ENCODE peak calls at places on chromosomes 13 and 19, in four cellular contexts. S, L, W and E are unnamed samples.

GRCh38 chr13:40316301-40316700 is 350.1 kb downstream of the FOXO1 start:
- DNase-seq in S (no peak), L (no peak), W (no peak), E (no peak)

GRCh38 chr13:112066624-112067004 is 335 bp upstream of the SOX1 start:
- DNase-seq in S (no peak), L (peak; percentile 91), W (peak; percentile 80), E (peak; percentile 12)

GRCh38 chr19:19822148-19822429 is 539 bp upstream of the ZNF506 start:
- DNase-seq in S (no peak), L (no peak), W (peak; percentile 1), E (no peak)

GRCh38 chr19:15696654-15697194 is 23.8 kb downstream of the CYP4F12 start:
- DNase-seq in S (no peak), L (no peak), W (no peak), E (no peak)

GRCh38 chr13:51768378-51768921 is 35.5 kb downstream of the DHRS12 start:
- DNase-seq in S (no peak), L (no peak), W (peak; percentile 73), E (no peak)

GRCh38 chr19:23062921-23063320 is 53.9 kb upstream of the ZNF730 start:
- DNase-seq in S (no peak), L (no peak), W (no peak), E (no peak)

GRCh38 chr19:57559008-57559403 is 657 bp downstream of the ZNF550 start:
- DNase-seq in S (peak; percentile 26), L (peak; percentile 12), W (peak; percentile 41), E (peak; percentile 22)

GRCh38 chr19:38556521-38557174 is 61.1 kb downstream of the MAP4K1 start:
- DNase-seq in S (no peak), L (peak; percentile 32), W (no peak), E (no peak)

GRCh38 chr19:8161135-8161646 is 11.8 kb upstream of the FBN3 start:
- DNase-seq in S (peak; percentile 28), L (peak; percentile 41), W (peak; percentile 34), E (peak; percentile 24)

GRCh38 chr19:53872762-53873161 is 5.1 kb downstream of the MYADM start:
- DNase-seq in S (no peak), L (no peak), W (no peak), E (no peak)

GRCh38 chr19:57227461-57227860 is 3.4 kb upstream of the AURKC start:
- DNase-seq in S (no peak), L (no peak), W (no peak), E (no peak)

GRCh38 chr19:17332677-17333581 is 1.7 kb downstream of the ANO8 start:
- DNase-seq in S (no peak), L (peak; percentile 72), W (peak; percentile 68), E (peak; percentile 66)

GRCh38 chr13:114142640-114143490 is 10.4 kb upstream of the RASA3 start:
- DNase-seq in S (peak; percentile 66), L (no peak), W (no peak), E (no peak)

GRCh38 chr13:113490496-113491417 is at the start of gene DCUN1D2:
- DNase-seq in S (peak; percentile 94), L (peak; percentile 98), W (peak; percentile 93), E (peak; percentile 90)

GRCh38 chr13:55563267-55563666 is 1577.5 kb upstream of the PRR20A start:
- DNase-seq in S (no peak), L (no peak), W (no peak), E (no peak)

GRCh38 chr13:39269411-39269810 is 231.2 kb downstream of the NHLRC3 start:
- DNase-seq in S (no peak), L (no peak), W (no peak), E (no peak)

GRCh38 chr19:14619404-14619803 is 36.5 kb downstream of the CLEC17A start:
- DNase-seq in S (no peak), L (no peak), W (no peak), E (no peak)

GRCh38 chr13:50158385-50159165 is 143.3 kb downstream of the KCNRG start:
- DNase-seq in S (no peak), L (no peak), W (no peak), E (no peak)

GRCh38 chr13:99085139-99085845 is 107.4 kb upstream of the DOCK9 start:
- DNase-seq in S (no peak), L (no peak), W (peak; percentile 28), E (peak; percentile 18)

GRCh38 chr19:50178320-50178719 is 15.2 kb upstream of the IZUMO2 start:
- DNase-seq in S (no peak), L (no peak), W (no peak), E (no peak)

DNA sequence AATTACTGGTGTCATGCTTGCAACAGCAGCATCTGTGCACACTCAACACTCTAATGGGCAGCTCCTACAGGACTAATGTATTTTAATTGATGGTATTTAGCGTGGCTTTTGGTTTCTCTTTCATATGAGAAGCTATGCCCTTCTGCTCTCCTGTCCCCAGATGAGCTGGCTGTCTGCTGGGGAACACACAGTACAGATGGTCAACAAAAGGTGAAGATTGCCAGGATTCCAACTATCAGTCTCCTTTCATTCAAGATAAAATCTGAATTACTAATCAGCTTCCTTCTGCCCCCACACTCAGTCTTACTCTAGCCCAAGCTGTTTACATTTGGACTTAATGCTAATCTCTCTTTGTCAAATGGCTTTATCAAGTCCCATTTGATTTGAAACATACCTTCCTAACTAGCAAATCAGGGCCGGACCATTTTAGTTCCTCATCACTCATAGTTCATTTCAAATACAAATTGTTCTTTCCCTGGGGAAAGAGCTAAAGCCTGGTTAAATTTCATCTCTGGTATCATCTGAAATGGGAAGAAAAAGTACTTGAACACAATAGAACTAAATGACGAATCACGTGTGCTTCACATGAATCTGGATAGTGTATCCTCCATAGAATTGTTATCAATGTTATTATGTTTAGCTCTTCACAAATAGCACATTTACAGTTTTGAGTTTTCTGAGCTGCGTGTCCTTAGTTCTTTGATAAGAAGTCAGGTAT is 988.0 kb downstream of the PCDH17 start:
- DNase-seq in S (no peak), L (no peak), W (no peak), E (peak; percentile 37)
- H3K4me3 ChIP-seq in S (no peak overlapping the region), L (no peak overlapping the region), W (no peak overlapping the region), E (no peak overlapping the region)

GRCh38 chr19:2270572-2271515 is 11.1 kb downstream of the PEAK3 start:
- DNase-seq in S (peak; percentile 87), L (peak; percentile 84), W (peak; percentile 56), E (peak; percentile 23)

GRCh38 chr19:2269244-2270156 is 12.5 kb downstream of the PEAK3 start:
- DNase-seq in S (peak; percentile 96), L (peak; percentile 98), W (peak; percentile 96), E (peak; percentile 98)

GRCh38 chr19:2270157-2270571 is 11.8 kb downstream of the PEAK3 start:
- DNase-seq in S (no peak), L (no peak), W (no peak), E (peak; percentile 3)

GRCh38 chr19:2273356-2274184 is 8.4 kb downstream of the PEAK3 start:
- DNase-seq in S (peak; percentile 78), L (peak; percentile 52), W (peak; percentile 86), E (peak; percentile 96)

GRCh38 chr19:2271516-2272103 is 10.4 kb downstream of the PEAK3 start:
- DNase-seq in S (no peak), L (no peak), W (no peak), E (peak; percentile 7)
- H3K4me1 ChIP-seq in S (peaks cover 78% of the 10 kb centered on the region), L (peaks cover 7% of the 10 kb centered on the region), W (peaks cover 6% of the 10 kb centered on the region), E (peaks cover 15% of the 10 kb centered on the region)

GRCh38 chr19:40600086-40600917 is 867 bp upstream of the LTBP4 start:
- DNase-seq in S (no peak), L (no peak), W (no peak), E (no peak)

GRCh38 chr19:40597329-40597838 is 3.8 kb upstream of the LTBP4 start:
- DNase-seq in S (no peak), L (no peak), W (no peak), E (no peak)

GRCh38 chr19:40598121-40598917 is 2.9 kb upstream of the LTBP4 start:
- DNase-seq in S (peak; percentile 91), L (peak; percentile 95), W (peak; percentile 92), E (peak; percentile 86)

GRCh38 chr19:40599331-40600085 is 1.7 kb upstream of the LTBP4 start:
- DNase-seq in S (no peak), L (no peak), W (no peak), E (no peak)

GRCh38 chr19:40598918-40599307 is 2.3 kb upstream of the LTBP4 start:
- DNase-seq in S (no peak), L (no peak), W (no peak), E (no peak)
- H3K27me3 ChIP-seq in S (no peaks in the 10 kb centered on the region), L (peaks cover 4% of the 10 kb centered on the region), W (peaks cover 11% of the 10 kb centered on the region), E (no peaks in the 10 kb centered on the region)

DNA sequence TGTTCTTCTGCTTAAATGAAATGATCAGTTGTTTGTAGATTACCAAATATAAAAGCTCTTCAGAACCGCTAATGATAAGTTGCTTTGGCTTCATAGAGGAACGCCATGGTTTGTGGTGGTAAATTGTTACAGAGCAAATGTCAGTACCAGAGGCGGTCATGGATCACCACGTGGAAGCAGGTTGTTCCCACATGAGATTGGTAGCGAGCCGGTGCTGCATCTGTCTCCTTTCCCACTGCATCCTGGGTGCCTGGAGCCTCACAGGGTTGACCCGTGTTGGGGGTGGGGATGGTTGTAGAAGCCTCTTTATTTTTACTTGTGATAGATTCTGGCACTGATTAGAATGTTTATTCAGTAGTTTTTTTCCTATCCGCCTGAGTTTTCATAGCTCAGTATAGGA is 14.7 kb downstream of the GARRE1 start:
- DNase-seq in S (no peak), L (no peak), W (no peak), E (no peak)
- H3K4me3 ChIP-seq in S (no peak overlapping the region), L (no peak overlapping the region), W (no peak overlapping the region), E (no peak overlapping the region)

GRCh38 chr19:48618916-48619691 is at the start of the genes RPL18 and SPHK2:
- DNase-seq in S (peak; percentile 99), L (peak; percentile 99), W (peak; percentile 99), E (peak; percentile 97)
- H3K4me1 ChIP-seq in S (peaks cover 56% of the 10 kb centered on the region), L (peaks cover 39% of the 10 kb centered on the region), W (peaks cover 15% of the 10 kb centered on the region), E (peaks cover 33% of the 10 kb centered on the region)

GRCh38 chr19:12843328-12843727 is 5.0 kb downstream of the MAST1 start:
- DNase-seq in S (no peak), L (no peak), W (no peak), E (no peak)
- H3K27me3 ChIP-seq in S (peaks cover 8% of the 10 kb centered on the region), L (no peaks in the 10 kb centered on the region), W (peaks cover 11% of the 10 kb centered on the region), E (no peaks in the 10 kb centered on the region)